ENCODE peak calls at places on chromosomes 5 and 9, in eight cellular contexts. R, U, Z, L, O, H, E and Q are unnamed samples.

GRCh38 chr5:137630972-137631370 is 104.9 kb downstream of the KLHL3 start:
- DNase-seq in R (peak), E (no peak), U (no peak), L (no peak), Z (no peak), O (no peak), H (no peak), Q (no peak)

GRCh38 chr5:72134226-72134625 is 27.0 kb downstream of the MAP1B start:
- DNase-seq in L (no peak), O (peak), E (no peak), R (peak), H (no peak), Z (no peak), U (no peak), Q (no peak)

GRCh38 chr5:76144892-76145291 is 61.7 kb downstream of the SV2C start:
- DNase-seq in H (no peak), Z (no peak), L (peak), R (no peak), O (no peak), U (no peak), E (no peak), Q (no peak)

GRCh38 chr5:72402381-72402890 is 82.3 kb downstream of the PTCD2 start:
- DNase-seq in E (no peak), L (no peak), Z (no peak), R (peak), O (peak), H (no peak), U (no peak), Q (no peak)

GRCh38 chr5:93331864-93332263 is 249.2 kb downstream of the NR2F1-AS1 start:
- DNase-seq in L (no peak), U (no peak), O (no peak), E (no peak), H (no peak), Z (no peak), R (no peak), Q (no peak)

GRCh38 chr9:101737705-101738565 is 512 bp downstream of the GRIN3A start:
- DNase-seq in Z (no peak), U (no peak), E (no peak), H (no peak), L (peak), R (peak), O (peak), Q (peak)

GRCh38 chr5:99061711-99062110 is 132.9 kb upstream of the CHD1 start:
- DNase-seq in O (peak), L (no peak), E (no peak), R (peak), Z (no peak), H (no peak), U (no peak), Q (no peak)

GRCh38 chr5:169814522-169814921 is 165.8 kb downstream of the INSYN2B start:
- DNase-seq in Z (no peak), L (no peak), O (no peak), H (no peak), R (no peak), E (no peak), U (no peak), Q (no peak)

GRCh38 chr5:170551076-170551475 is 47.3 kb downstream of the KCNIP1 start:
- DNase-seq in U (no peak), O (no peak), Z (no peak), H (no peak), R (peak), E (no peak), L (no peak), Q (no peak)

GRCh38 chr5:31626604-31627234 is 12.2 kb upstream of the PDZD2 start:
- DNase-seq in H (no peak), O (no peak), L (no peak), E (no peak), R (no peak), U (no peak), Z (no peak), Q (no peak)

GRCh38 chr5:127959152-127959764 is 124.3 kb upstream of the SLC12A2 start:
- DNase-seq in H (peak), O (peak), L (no peak), R (peak), E (peak), Z (no peak), U (no peak), Q (peak)

GRCh38 chr5:78504726-78505431 is 143.7 kb downstream of the LHFPL2 start:
- DNase-seq in H (peak), L (no peak), R (peak), O (peak), U (no peak), Z (no peak), E (no peak), Q (no peak)

GRCh38 chr9:76773051-76773450 is 8.8 kb downstream of the PCA3 start:
- DNase-seq in O (peak), U (no peak), H (no peak), Z (no peak), E (no peak), L (no peak), R (peak), Q (no peak)

GRCh38 chr9:121285835-121286687 is 18.1 kb downstream of the GSN start:
- DNase-seq in L (peak), Z (no peak), R (peak), H (peak), O (peak), E (no peak), U (no peak), Q (no peak)

GRCh38 chr9:107147134-107147533 is 135.9 kb upstream of the RAD23B start:
- DNase-seq in Z (no peak), H (no peak), R (no peak), O (no peak), E (no peak), U (no peak), L (no peak), Q (no peak)

GRCh38 chr5:132094393-132095076 is 20.9 kb downstream of the CSF2 start:
- DNase-seq in O (peak), E (peak), R (peak), U (no peak), L (peak), Z (no peak), H (no peak), Q (no peak)

GRCh38 chr5:6714221-6715041 is 1.2 kb downstream of the TENT4A start:
- DNase-seq in H (no peak), R (peak), E (peak), L (no peak), Z (no peak), O (no peak), U (peak), Q (peak)

GRCh38 chr9:14221558-14221957 is 92.4 kb downstream of the NFIB start:
- DNase-seq in L (no peak), E (no peak), Z (no peak), U (no peak), R (peak), O (peak), H (no peak), Q (no peak)

GRCh38 chr9:78671785-78672184 is 374.9 kb downstream of the PSAT1 start:
- DNase-seq in U (no peak), O (no peak), E (no peak), L (no peak), R (no peak), H (no peak), Z (no peak), Q (no peak)

GRCh38 chr5:88388476-88389170 is 120.0 kb upstream of the TMEM161B start:
- DNase-seq in U (no peak), E (no peak), R (peak), O (no peak), Z (no peak), L (no peak), H (no peak), Q (no peak)